ENCODE peak calls at places on chromosomes 7 and 10, in four cellular contexts. D is A549, X is HepG2, O is K562. T is an unnamed sample.

GRCh38 chr7:25835191-25835590 is 316.8 kb upstream of the NFE2L3 start:
- DNase-seq in D (no peak), X (no peak), O (no peak), T (peak; percentile 64)

GRCh38 chr10:23445591-23445990 is 6.7 kb downstream of the OTUD1 start:
- DNase-seq in D (no peak), X (no peak), O (no peak), T (no peak)

GRCh38 chr10:11144626-11145497 is 127.2 kb downstream of the CELF2 start:
- DNase-seq in D (no peak), X (no peak), O (no peak), T (no peak)

GRCh38 chr10:69517271-69517848 is 55.9 kb downstream of the NEUROG3 start:
- DNase-seq in D (no peak), X (no peak), O (no peak), T (no peak)

GRCh38 chr7:768881-769504 is 41.9 kb upstream of the PRKAR1B start:
- DNase-seq in D (no peak), X (no peak), O (peak; percentile 32), T (no peak)

GRCh38 chr10:98087309-98087708 is 47.1 kb upstream of the R3HCC1L start:
- DNase-seq in D (no peak), X (no peak), O (no peak), T (peak; percentile 5)

GRCh38 chr10:65340340-65340739 is 1585.5 kb upstream of the LRRTM3 start:
- DNase-seq in D (no peak), X (no peak), O (no peak), T (no peak)

GRCh38 chr10:124732931-124733536 is 11.1 kb downstream of the FAM53B start:
- DNase-seq in D (no peak), X (no peak), O (no peak), T (peak; percentile 43)

GRCh38 chr7:92904292-92905131 is 68.1 kb upstream of the CDK6 start:
- DNase-seq in D (no peak), X (peak; percentile 16), O (peak; percentile 82), T (peak; percentile 97)

GRCh38 chr10:60281792-60282353 is 107.8 kb downstream of the ANK3 start:
- DNase-seq in D (no peak), X (no peak), O (no peak), T (no peak)

DNA sequence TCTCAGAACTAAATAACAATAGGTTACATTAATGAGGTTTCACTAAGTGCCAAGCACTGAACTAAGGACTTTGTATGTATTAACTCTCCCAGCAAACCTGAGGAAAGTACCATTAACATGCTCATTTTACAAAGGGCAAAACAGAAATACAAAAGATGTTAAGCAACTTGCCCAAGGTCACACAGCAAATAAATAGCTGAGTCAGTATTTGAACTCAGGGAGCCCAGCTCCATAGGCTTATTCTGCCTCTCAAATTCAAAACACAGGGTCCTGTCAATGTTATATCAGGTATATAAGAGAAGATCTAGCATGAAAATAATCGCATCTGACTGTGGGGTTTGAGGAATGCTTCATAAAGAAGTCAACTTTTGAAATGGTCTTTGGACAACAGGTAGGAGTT is 29.7 kb downstream of the PPP1R3C start:
- DNase-seq in D (no peak), X (no peak), O (no peak), T (no peak)
- TF ChIP-seq MAZ in D (no peak), X (no peak), O (no peak), T (no peak)

GRCh38 chr7:77450613-77451012 is 34.5 kb upstream of the GSAP start:
- DNase-seq in D (no peak), X (peak; percentile 78), O (no peak), T (no peak)
- TF ChIP-seq MAFK in D (no peak), X (no peak), O (no peak), T (no peak)

GRCh38 chr10:119689016-119689564 is 36.8 kb upstream of the INPP5F start:
- DNase-seq in D (no peak), X (no peak), O (no peak), T (no peak)

GRCh38 chr10:119688033-119688508 is 36.9 kb downstream of the BAG3 start:
- DNase-seq in D (no peak), X (peak; percentile 54), O (no peak), T (no peak)

GRCh38 chr10:119691726-119692125 is 34.1 kb upstream of the INPP5F start:
- DNase-seq in D (no peak), X (no peak), O (peak; percentile 33), T (no peak)

GRCh38 chr10:119686465-119687191 is 35.4 kb downstream of the BAG3 start:
- DNase-seq in D (peak; percentile 81), X (peak; percentile 70), O (peak; percentile 70), T (peak; percentile 89)

DNA sequence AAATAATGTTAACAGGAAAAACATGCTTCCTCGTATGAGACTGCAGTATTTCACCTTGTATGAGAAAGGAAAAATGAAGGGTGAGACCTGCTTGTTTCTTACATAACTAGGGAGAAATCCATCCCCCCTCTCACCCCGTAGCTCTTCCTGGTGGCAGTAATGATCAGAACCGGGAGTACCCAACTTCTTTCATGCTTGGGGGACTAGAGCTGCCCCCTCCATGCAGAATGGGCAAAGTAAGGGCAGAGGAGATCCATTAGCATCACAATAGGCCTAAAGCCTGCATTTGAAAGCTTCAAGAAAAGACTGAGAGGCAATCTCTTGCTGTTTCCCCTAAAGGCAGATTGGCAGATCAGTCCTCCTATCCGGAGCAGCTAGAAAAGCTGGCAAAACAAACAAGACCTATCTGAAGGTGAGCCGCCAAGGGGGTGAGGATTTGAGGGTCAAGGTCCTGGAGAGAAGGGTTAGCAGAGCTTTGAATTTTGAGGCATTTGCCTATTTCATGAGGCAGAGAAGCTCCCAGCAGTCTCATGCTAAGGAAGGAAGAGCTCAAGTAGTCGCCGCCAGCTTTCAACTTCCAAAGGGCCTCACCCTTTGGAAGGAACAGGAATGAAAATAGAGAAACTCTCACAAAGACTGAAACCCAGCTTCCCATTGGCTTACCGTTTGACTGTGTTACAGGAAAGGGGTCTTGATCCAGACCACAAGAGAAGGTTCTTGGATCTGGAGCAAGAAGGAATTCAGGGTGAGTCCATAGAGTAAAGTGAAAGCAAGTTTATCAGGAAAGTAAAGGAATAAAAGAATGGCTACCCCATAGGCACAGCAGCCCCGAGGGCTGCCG is 36.2 kb downstream of the BAG3 start:
- DNase-seq in D (no peak), X (peak; percentile 65), O (no peak), T (no peak)
- TF ChIP-seq MAZ in D (no peak), X (no peak), O (no peak), T (no peak)

DNA sequence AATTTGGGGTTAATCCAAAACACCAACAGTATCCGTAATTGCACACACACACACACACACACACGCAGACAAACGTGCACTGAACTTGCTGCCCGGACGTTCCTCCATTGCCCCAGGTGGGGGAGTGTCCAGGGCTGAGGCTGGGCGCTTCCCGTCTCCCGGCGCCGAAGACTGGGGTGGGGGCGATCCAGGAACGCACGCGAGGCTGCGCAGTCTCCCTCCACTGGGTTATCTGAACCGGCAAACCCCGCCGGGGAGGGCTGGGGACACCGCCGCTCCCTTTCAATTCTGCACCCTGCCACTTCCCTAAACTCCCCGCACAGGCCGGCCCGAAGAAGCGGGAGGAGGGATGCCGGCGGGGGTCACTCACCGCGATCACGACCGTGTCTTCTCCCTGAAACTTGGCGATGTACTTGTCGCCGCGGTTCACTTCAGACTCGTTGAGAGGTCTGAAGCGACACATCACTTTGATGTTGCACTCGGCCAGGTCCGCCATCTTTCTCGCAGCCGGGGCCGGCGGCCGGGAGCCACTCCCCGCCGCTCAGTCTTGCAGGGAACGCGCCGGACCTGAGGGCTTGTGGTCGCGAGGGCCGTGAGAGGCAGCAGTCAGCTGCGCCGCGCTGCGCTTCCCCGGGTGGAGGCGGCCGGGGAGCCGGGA is 618 bp downstream of the KIF5B start:
- DNase-seq in D (peak; percentile 50), X (peak; percentile 43), O (peak; percentile 84), T (peak; percentile 41)
- TF ChIP-seq MAFK in D (no peak), X (no peak), O (no peak), T (no peak)

T was measured in IMR-90.